ENCODE peak calls at places on chromosomes 11 and 22, in six cellular contexts. One of them, this sample, is unnamed.

GRCh38 chr11:31607914-31608313 is 98.3 kb downstream of the ELP4 start:
- DNase-seq in activated CD4-positive, alpha-beta T cell treated with anti-CD3 and anti-CD28 coated beads, Interleukin-2, amount 50 U/mL, for 24 hours: no peak
- DNase-seq in HuH-7: no peak
- DNase-seq in stimulated activated naive CD4-positive, alpha-beta T cell: no peak
- DNase-seq in GM23248: no peak
- DNase-seq in OCI-M1: no peak
- DNase-seq in this sample: peak

GRCh38 chr11:73152086-73152853 is 10.2 kb upstream of the FCHSD2 start:
- DNase-seq in activated CD4-positive, alpha-beta T cell treated with anti-CD3 and anti-CD28 coated beads, Interleukin-2, amount 50 U/mL, for 24 hours: no peak
- DNase-seq in HuH-7: no peak
- DNase-seq in stimulated activated naive CD4-positive, alpha-beta T cell: no peak
- DNase-seq in GM23248: no peak
- DNase-seq in OCI-M1: no peak
- DNase-seq in this sample: no peak

GRCh38 chr22:28019881-28020861 is 101.1 kb upstream of the PITPNB start:
- DNase-seq in activated CD4-positive, alpha-beta T cell treated with anti-CD3 and anti-CD28 coated beads, Interleukin-2, amount 50 U/mL, for 24 hours: peak
- DNase-seq in HuH-7: peak
- DNase-seq in stimulated activated naive CD4-positive, alpha-beta T cell: peak
- DNase-seq in GM23248: peak
- DNase-seq in OCI-M1: peak
- DNase-seq in this sample: peak

GRCh38 chr11:121716060-121716459 is 263.3 kb upstream of the SORL1-AS1 start:
- DNase-seq in activated CD4-positive, alpha-beta T cell treated with anti-CD3 and anti-CD28 coated beads, Interleukin-2, amount 50 U/mL, for 24 hours: no peak
- DNase-seq in HuH-7: no peak
- DNase-seq in stimulated activated naive CD4-positive, alpha-beta T cell: no peak
- DNase-seq in GM23248: peak
- DNase-seq in OCI-M1: no peak
- DNase-seq in this sample: no peak

GRCh38 chr11:9754041-9754471 is 90.2 kb downstream of the SWAP70 start:
- DNase-seq in activated CD4-positive, alpha-beta T cell treated with anti-CD3 and anti-CD28 coated beads, Interleukin-2, amount 50 U/mL, for 24 hours: no peak
- DNase-seq in HuH-7: no peak
- DNase-seq in stimulated activated naive CD4-positive, alpha-beta T cell: no peak
- DNase-seq in GM23248: peak
- DNase-seq in OCI-M1: no peak
- DNase-seq in this sample: peak

GRCh38 chr11:122187373-122188165 is 71.6 kb upstream of the BLID start:
- DNase-seq in activated CD4-positive, alpha-beta T cell treated with anti-CD3 and anti-CD28 coated beads, Interleukin-2, amount 50 U/mL, for 24 hours: no peak
- DNase-seq in HuH-7: no peak
- DNase-seq in stimulated activated naive CD4-positive, alpha-beta T cell: no peak
- DNase-seq in GM23248: no peak
- DNase-seq in OCI-M1: no peak
- DNase-seq in this sample: no peak

GRCh38 chr22:37476389-37477329 is 9.5 kb downstream of the MFNG start:
- DNase-seq in activated CD4-positive, alpha-beta T cell treated with anti-CD3 and anti-CD28 coated beads, Interleukin-2, amount 50 U/mL, for 24 hours: no peak
- DNase-seq in HuH-7: no peak
- DNase-seq in stimulated activated naive CD4-positive, alpha-beta T cell: no peak
- DNase-seq in GM23248: no peak
- DNase-seq in OCI-M1: no peak
- DNase-seq in this sample: no peak

GRCh38 chr11:61967924-61968757 is 707 bp upstream of the FTH1 start:
- DNase-seq in activated CD4-positive, alpha-beta T cell treated with anti-CD3 and anti-CD28 coated beads, Interleukin-2, amount 50 U/mL, for 24 hours: no peak
- DNase-seq in HuH-7: peak
- DNase-seq in stimulated activated naive CD4-positive, alpha-beta T cell: peak
- DNase-seq in GM23248: peak
- DNase-seq in OCI-M1: peak
- DNase-seq in this sample: peak